ENCODE peak calls at places on chromosome 22, in five cellular contexts. V is HEK293T; K is naive thymus-derived CD8-positive, alpha-beta T cell; B is activated CD8-positive, alpha-beta T cell treated with anti-CD3 and anti-CD28 coated beads, Interleukin-2, amount 10 ng/mL, durations not matched to agents 7 days and 5 days; M is COR-L47. E is an unnamed sample.

GRCh38 chr22:50260801-50261614 is 475 bp downstream of the MAPK12 start:
- DNase-seq in V (peak; percentile 54), K (no peak), B (peak; percentile 49), M (peak; percentile 43), E (no peak)

GRCh38 chr22:38034278-38034882 is 22.8 kb upstream of the PICK1 start:
- DNase-seq in V (peak; percentile 63), K (no peak), B (no peak), M (no peak), E (peak; percentile 92)

GRCh38 chr22:40541300-40541699 is 95.2 kb downstream of the MRTFA start:
- DNase-seq in V (peak; percentile 12), K (no peak), B (peak; percentile 33), M (no peak), E (no peak)

GRCh38 chr22:22833488-22833887 is 54.1 kb upstream of the IGLL5 start:
- DNase-seq in V (no peak), K (no peak), B (no peak), M (no peak), E (no peak)

GRCh38 chr22:23180301-23180892 is at the start of gene BCR:
- DNase-seq in V (peak; percentile 87), K (peak; percentile 73), B (peak; percentile 64), M (peak; percentile 57), E (peak; percentile 60)

GRCh38 chr22:31139866-31140716 is at the start of gene PLA2G3:
- DNase-seq in V (no peak), K (no peak), B (no peak), M (peak; percentile 84), E (no peak)

GRCh38 chr22:48979482-48979881 is 848.2 kb downstream of the BRD1 start:
- DNase-seq in V (no peak), K (no peak), B (no peak), M (peak; percentile 33), E (peak; percentile 58)

GRCh38 chr22:32389685-32390084 is 22.4 kb downstream of the RTCB start:
- DNase-seq in V (no peak), K (no peak), B (peak; percentile 42), M (no peak), E (peak; percentile 60)

GRCh38 chr22:25120093-25120561 is 79.5 kb upstream of the CRYBB3 start:
- DNase-seq in V (no peak), K (no peak), B (no peak), M (no peak), E (peak; percentile 63)

GRCh38 chr22:37503850-37504249 is 15.4 kb downstream of the CARD10 start:
- DNase-seq in V (no peak), K (no peak), B (no peak), M (no peak), E (no peak)

E was measured in SK-MEL-5.